ENCODE peak calls at places on chromosomes 13 and 19, in nine cellular contexts. R, E, O, L, Y, T, V, A and B are unnamed samples.

GRCh38 chr13:44140146-44140545 is 233.5 kb upstream of the SERP2 start:
- DNase-seq in R (no peak), E (no peak), O (no peak), L (peak), Y (no peak), T (no peak), V (no peak), A (no peak), B (no peak)

GRCh38 chr13:110874508-110874960 is 40.3 kb downstream of the ANKRD10 start:
- DNase-seq in R (no peak), E (peak), O (peak), L (peak), Y (peak), T (peak), V (peak), A (no peak), B (peak)

GRCh38 chr13:102978168-102978567 is 88.0 kb downstream of the SLC10A2 start:
- DNase-seq in R (no peak), E (no peak), O (peak), L (no peak), Y (no peak), T (no peak), V (no peak), A (no peak), B (no peak)

GRCh38 chr19:18440421-18440877 is 2.5 kb upstream of the ISYNA1 start:
- DNase-seq in R (no peak), E (no peak), O (no peak), L (no peak), Y (peak), T (no peak), V (peak), A (no peak), B (no peak)

GRCh38 chr19:14333101-14333871 is 48.0 kb upstream of the ADGRE5 start:
- DNase-seq in R (no peak), E (peak), O (peak), L (no peak), Y (no peak), T (no peak), V (no peak), A (no peak), B (no peak)

GRCh38 chr19:2291185-2291751 is 9.3 kb upstream of the PEAK3 start:
- DNase-seq in R (no peak), E (no peak), O (no peak), L (no peak), Y (no peak), T (no peak), V (no peak), A (no peak), B (no peak)

GRCh38 chr19:10503002-10503789 is at the start of gene KEAP1:
- DNase-seq in R (no peak), E (peak), O (peak), L (no peak), Y (peak), T (no peak), V (no peak), A (no peak), B (peak)

GRCh38 chr19:18985257-18985656 is 44.2 kb upstream of the HOMER3 start:
- DNase-seq in R (no peak), E (peak), O (peak), L (no peak), Y (no peak), T (no peak), V (no peak), A (no peak), B (no peak)

GRCh38 chr19:19026299-19026971 is 6.9 kb downstream of the SUGP2 start:
- DNase-seq in R (no peak), E (no peak), O (no peak), L (no peak), Y (no peak), T (no peak), V (peak), A (no peak), B (no peak)

GRCh38 chr19:39128511-39129079 is 3.0 kb downstream of the PAK4 start:
- DNase-seq in R (no peak), E (no peak), O (no peak), L (no peak), Y (no peak), T (peak), V (no peak), A (no peak), B (no peak)

GRCh38 chr19:15378529-15379082 is 981 bp downstream of the AKAP8 start:
- DNase-seq in R (peak), E (peak), O (peak), L (peak), Y (peak), T (no peak), V (peak), A (peak), B (peak)

GRCh38 chr13:32840840-32841713 is 175.1 kb upstream of the KL start:
- DNase-seq in R (no peak), E (no peak), O (no peak), L (no peak), Y (no peak), T (peak), V (no peak), A (no peak), B (peak)